ENCODE peak calls at places on chromosomes 1 and 21, in seven cellular contexts. S is upper lobe of left lung; P is colonic mucosa; E is CD8-positive, alpha-beta T cell; B is adrenal gland; U is heart left ventricle; Q is lower lobe of right lung. K is an unnamed sample.

GRCh38 chr1:183648042-183648441 is 5.1 kb downstream of the APOBEC4 start:
- DNase-seq in U (no peak), Q (no peak), B (no peak), P (no peak), S (no peak), E (no peak), K (no peak)

GRCh38 chr1:201310986-201311355 is 27.7 kb downstream of the PKP1 start:
- DNase-seq in E (no peak), P (peak; percentile 39), U (peak; percentile 58), B (no peak), Q (peak; percentile 32), S (no peak), K (no peak)

GRCh38 chr1:28136636-28137613 is 39.6 kb downstream of the PTAFR start:
- DNase-seq in E (no peak), B (no peak), P (no peak), U (no peak), S (no peak), Q (no peak), K (no peak)

GRCh38 chr1:63843884-63844283 is 70.1 kb downstream of the ROR1 start:
- DNase-seq in Q (no peak), S (no peak), P (no peak), B (no peak), E (no peak), U (no peak), K (no peak)

GRCh38 chr1:204480515-204480914 is 14.1 kb downstream of the PIK3C2B start:
- DNase-seq in Q (no peak), S (peak; percentile 66), B (no peak), E (no peak), P (no peak), U (peak; percentile 59), K (no peak)

GRCh38 chr1:72241397-72241796 is 40.9 kb downstream of the NEGR1 start:
- DNase-seq in U (no peak), Q (no peak), E (no peak), B (no peak), P (no peak), S (no peak), K (no peak)

GRCh38 chr21:28908351-28908750 is 84.3 kb downstream of the LTN1 start:
- DNase-seq in U (no peak), P (no peak), S (no peak), Q (no peak), E (no peak), B (no peak), K (no peak)

GRCh38 chr1:116426401-116426800 is 53.4 kb downstream of the ATP1A1 start:
- DNase-seq in Q (no peak), P (no peak), B (no peak), S (peak; percentile 56), E (no peak), U (no peak), K (no peak)

GRCh38 chr1:58900401-58900800 is 116.6 kb upstream of the JUN start:
- DNase-seq in B (no peak), U (no peak), Q (no peak), S (no peak), E (no peak), P (no peak), K (no peak)

GRCh38 chr1:95176859-95177258 is 57.2 kb upstream of the RWDD3 start:
- DNase-seq in E (no peak), B (no peak), S (no peak), P (no peak), U (no peak), Q (no peak), K (no peak)

GRCh38 chr1:201637282-201638076 is 98.6 kb downstream of the NAV1 start:
- DNase-seq in B (no peak), U (peak; percentile 47), S (no peak), Q (no peak), E (no peak), P (no peak), K (no peak)

GRCh38 chr1:3943806-3944620 is 43.9 kb upstream of the C1orf174 start:
- DNase-seq in E (no peak), S (peak; percentile 50), U (no peak), Q (no peak), B (no peak), P (no peak), K (no peak)

GRCh38 chr1:2919826-2920225 is 101.4 kb upstream of the ACTRT2 start:
- DNase-seq in E (no peak), S (peak; percentile 70), Q (no peak), B (no peak), P (no peak), U (no peak), K (no peak)

GRCh38 chr1:192506741-192507155 is 68.8 kb upstream of the RGS1 start:
- DNase-seq in P (no peak), U (no peak), S (no peak), B (no peak), Q (no peak), E (no peak), K (no peak)

GRCh38 chr1:55519937-55520683 is 304.9 kb upstream of the USP24 start:
- DNase-seq in B (no peak), P (no peak), Q (no peak), E (no peak), S (no peak), U (no peak), K (no peak)

GRCh38 chr1:229107302-229107815 is 163.6 kb upstream of the RAB4A start:
- DNase-seq in E (no peak), B (no peak), S (no peak), U (no peak), P (no peak), Q (no peak), K (no peak)

GRCh38 chr1:23913212-23913880 is at the start of gene CNR2:
- DNase-seq in U (no peak), Q (no peak), S (no peak), E (peak; percentile 13), P (no peak), B (no peak), K (peak; percentile 26)
- H3K4me1 ChIP-seq in U (no peaks in the 10 kb centered on the region), Q (no peaks in the 10 kb centered on the region), S (no peaks in the 10 kb centered on the region), E (peaks cover 65% of the 10 kb centered on the region), P (no peaks in the 10 kb centered on the region), B (no peaks in the 10 kb centered on the region), K (no peaks in the 10 kb centered on the region)

DNA sequence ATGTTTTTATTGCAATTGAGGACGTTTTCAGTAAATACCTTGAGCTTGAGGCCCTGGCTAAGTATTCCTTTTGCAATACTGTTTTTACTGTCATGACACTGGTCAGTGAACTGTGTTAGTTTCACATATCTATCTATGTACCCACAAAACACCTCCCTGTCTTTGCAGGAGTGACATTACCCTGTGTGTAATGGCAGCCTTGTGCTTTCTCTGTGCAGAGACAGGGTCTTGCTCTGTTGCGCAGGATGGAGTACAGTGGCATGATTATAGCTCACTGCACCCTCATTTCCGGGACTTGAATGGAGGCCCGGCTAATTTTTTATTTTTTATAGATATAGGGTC is 8.9 kb downstream of the YBX1 start:
- DNase-seq in U (no peak), B (no peak), S (no peak), P (no peak), E (no peak), Q (no peak), K (no peak)
- H3K4me1 ChIP-seq in U (peaks cover 75% of the 10 kb centered on the region), B (peaks cover 5% of the 10 kb centered on the region), S (peaks cover 50% of the 10 kb centered on the region), P (peaks cover 25% of the 10 kb centered on the region), E (peaks cover 70% of the 10 kb centered on the region), Q (peaks cover 79% of the 10 kb centered on the region), K (peaks cover 93% of the 10 kb centered on the region)

DNA sequence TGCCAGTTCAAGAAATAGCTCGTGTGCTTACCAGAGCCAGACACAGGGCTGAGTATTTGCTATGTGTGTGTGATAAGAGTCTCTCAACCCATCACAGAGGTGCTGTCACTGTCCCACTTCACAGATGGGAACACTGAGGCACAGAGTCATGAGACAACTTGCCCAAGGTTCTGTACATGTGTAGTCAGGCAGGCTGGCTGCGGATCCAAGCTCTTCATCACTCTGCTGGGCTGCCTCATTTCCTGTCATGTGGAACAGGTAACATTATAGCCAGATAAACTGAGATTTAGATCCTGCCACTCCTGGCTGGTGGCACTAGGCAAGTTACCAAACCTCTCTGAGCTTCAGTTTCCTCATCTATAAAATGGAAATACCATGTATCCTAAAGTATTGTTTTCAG is 77.8 kb downstream of the ITPKB start:
- DNase-seq in S (no peak), U (no peak), Q (no peak), B (no peak), E (no peak), P (no peak), K (no peak)
- H3K4me1 ChIP-seq in S (peaks cover 66% of the 10 kb centered on the region), U (peaks cover 100% of the 10 kb centered on the region), Q (peaks cover 94% of the 10 kb centered on the region), B (peaks cover 35% of the 10 kb centered on the region), E (no peaks in the 10 kb centered on the region), P (peaks cover 8% of the 10 kb centered on the region), K (peaks cover 92% of the 10 kb centered on the region)

GRCh38 chr1:93663191-93663614 is 18.4 kb downstream of the BCAR3 start:
- DNase-seq in B (no peak), U (no peak), S (no peak), Q (no peak), P (no peak), E (no peak), K (no peak)
- H3K4me1 ChIP-seq in B (peaks cover 52% of the 10 kb centered on the region), U (peaks cover 85% of the 10 kb centered on the region), S (peaks cover 30% of the 10 kb centered on the region), Q (peaks cover 52% of the 10 kb centered on the region), P (no peaks in the 10 kb centered on the region), E (no peaks in the 10 kb centered on the region), K (peaks cover 30% of the 10 kb centered on the region)

DNA sequence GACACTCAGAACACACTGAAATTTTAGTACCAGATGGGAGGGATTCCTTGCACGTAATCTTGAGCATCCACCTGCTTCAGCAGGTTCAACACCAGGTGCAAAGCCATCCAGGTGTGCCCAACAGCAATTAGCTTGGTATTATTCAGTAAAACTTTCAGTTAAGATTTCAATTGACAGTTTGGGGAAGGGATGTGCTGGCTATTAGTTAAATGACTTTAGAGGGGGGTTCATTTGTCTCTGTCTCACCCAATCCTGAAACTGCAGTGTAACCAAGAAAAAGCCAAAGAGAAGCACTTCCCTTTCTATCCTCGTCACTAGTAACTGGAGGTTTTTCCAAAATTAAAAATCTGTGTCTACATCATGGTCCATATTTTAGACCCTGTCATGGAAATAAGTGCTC is 90.9 kb downstream of the PIK3R3 start:
- DNase-seq in E (no peak), P (no peak), U (no peak), S (no peak), Q (no peak), B (no peak), K (no peak)
- H3K4me1 ChIP-seq in E (no peaks in the 10 kb centered on the region), P (peaks cover 4% of the 10 kb centered on the region), U (peaks cover 65% of the 10 kb centered on the region), S (peaks cover 40% of the 10 kb centered on the region), Q (peaks cover 37% of the 10 kb centered on the region), B (peaks cover 16% of the 10 kb centered on the region), K (peaks cover 39% of the 10 kb centered on the region)

DNA sequence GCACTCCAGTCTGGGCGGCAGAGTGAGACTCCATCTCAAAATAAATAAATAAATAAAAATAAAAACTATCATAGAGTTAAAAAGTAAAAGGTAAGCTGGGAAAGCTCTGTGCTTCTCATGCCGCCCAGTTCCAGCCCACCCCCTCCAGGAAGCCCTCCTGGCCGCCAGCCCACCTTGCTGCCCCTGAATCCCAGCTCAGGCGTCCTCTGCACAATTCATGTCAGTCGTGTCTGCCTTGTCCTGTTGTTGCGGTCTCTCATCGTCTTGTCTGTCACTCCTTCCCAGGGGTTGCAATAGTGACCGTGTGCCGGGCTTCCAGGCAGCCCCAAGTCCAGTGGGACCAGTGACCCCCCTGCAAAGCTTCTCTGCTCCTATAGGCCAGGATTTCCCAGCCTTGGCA is 44.1 kb downstream of the RSPH1 start:
- DNase-seq in P (no peak), S (no peak), Q (no peak), E (no peak), U (no peak), B (no peak), K (no peak)
- H3K4me1 ChIP-seq in P (no peaks in the 10 kb centered on the region), S (no peaks in the 10 kb centered on the region), Q (peaks cover 11% of the 10 kb centered on the region), E (peaks cover 22% of the 10 kb centered on the region), U (peaks cover 6% of the 10 kb centered on the region), B (no peaks in the 10 kb centered on the region), K (no peaks in the 10 kb centered on the region)

GRCh38 chr1:98054367-98054701 is 133.5 kb upstream of the DPYD start:
- DNase-seq in S (no peak), P (no peak), E (no peak), U (no peak), B (no peak), Q (no peak), K (no peak)
- H3K4me1 ChIP-seq in S (peaks cover 8% of the 10 kb centered on the region), P (no peaks in the 10 kb centered on the region), E (peaks cover 12% of the 10 kb centered on the region), U (peaks cover 13% of the 10 kb centered on the region), B (peaks cover 5% of the 10 kb centered on the region), Q (peaks cover 8% of the 10 kb centered on the region), K (peaks cover 10% of the 10 kb centered on the region)

K was measured in transverse colon.